ENCODE peak calls at places on chromosome 1, in ten cellular contexts. Z is mucosa of descending colon, T is brain microvascular endothelial cell, P is lung, Y is right atrium auricular region, G is heart left ventricle, U is dorsolateral prefrontal cortex, J is thoracic aorta, Q is psoas muscle, A is coronary artery. M is an unnamed sample.
A peak's percentile ranks its signal among the peaks of the same experiment; 100 is the strongest.

GRCh38 chr1:110668523-110668922 is 6.2 kb downstream of the KCNA3 start:
- DNase-seq in U (no peak), Y (no peak), T (no peak), Q (no peak), G (no peak), A (no peak), J (no peak), P (no peak), Z (no peak), M (no peak)

GRCh38 chr1:171718216-171718615 is 23.6 kb downstream of the VAMP4 start:
- DNase-seq in G (no peak), Q (no peak), P (no peak), T (peak; percentile 14), U (no peak), Y (no peak), J (no peak), Z (no peak), A (no peak), M (no peak)

GRCh38 chr1:163528710-163529348 is 207.1 kb downstream of the NUF2 start:
- DNase-seq in A (no peak), Y (no peak), Z (no peak), U (no peak), G (no peak), T (peak; percentile 21), P (no peak), J (no peak), Q (no peak), M (peak; percentile 24)

GRCh38 chr1:10495942-10496341 is 21.2 kb downstream of the PEX14 start:
- DNase-seq in U (no peak), P (no peak), T (no peak), A (no peak), G (peak; percentile 77), Y (no peak), Q (peak; percentile 41), J (no peak), Z (no peak), M (no peak)

GRCh38 chr1:19728413-19729145 is 63.9 kb downstream of the HTR6 start:
- DNase-seq in A (no peak), J (no peak), U (peak; percentile 73), Q (no peak), T (no peak), P (no peak), Z (no peak), G (no peak), Y (no peak), M (no peak)

GRCh38 chr1:156471496-156472490 is 28.8 kb downstream of the MEF2D start:
- DNase-seq in Y (peak; percentile 84), P (peak; percentile 83), A (peak; percentile 97), G (peak; percentile 90), U (no peak), T (no peak), Q (peak; percentile 70), J (peak; percentile 63), Z (peak; percentile 86), M (no peak)

GRCh38 chr1:16206547-16207317 is 5.7 kb downstream of the ARHGEF19 start:
- DNase-seq in Z (peak; percentile 99), Q (peak; percentile 96), A (peak; percentile 98), T (peak; percentile 97), U (peak; percentile 89), J (peak; percentile 91), P (peak; percentile 98), G (peak; percentile 99), Y (peak; percentile 98), M (peak; percentile 96)

GRCh38 chr1:226702957-226703831 is 35.9 kb downstream of the ITPKB start:
- DNase-seq in T (peak; percentile 25), P (peak; percentile 77), J (no peak), U (peak; percentile 77), Y (peak; percentile 74), Q (peak; percentile 81), G (peak; percentile 85), A (peak; percentile 83), Z (peak; percentile 85), M (peak; percentile 81)

GRCh38 chr1:25620701-25621350 is 4.2 kb downstream of the MAN1C1 start:
- DNase-seq in U (no peak), J (no peak), Q (no peak), Z (no peak), G (no peak), T (no peak), Y (no peak), A (no peak), P (no peak), M (no peak)

GRCh38 chr1:157838966-157839365 is 2.6 kb downstream of the CD5L start:
- DNase-seq in Z (no peak), P (no peak), Y (no peak), Q (no peak), T (no peak), G (no peak), U (no peak), J (no peak), A (no peak), M (no peak)

GRCh38 chr1:107993920-107994319 is 28.9 kb upstream of the VAV3 start:
- DNase-seq in P (no peak), A (no peak), T (no peak), J (no peak), Q (no peak), Y (no peak), U (no peak), G (no peak), Z (no peak), M (no peak)

GRCh38 chr1:147515046-147515869 is 26.0 kb upstream of the BCL9 start:
- DNase-seq in Z (no peak), G (no peak), U (no peak), J (no peak), T (no peak), Y (no peak), P (peak; percentile 48), A (no peak), Q (no peak), M (peak; percentile 22)

GRCh38 chr1:235442788-235443429 is 61.3 kb downstream of the B3GALNT2 start:
- DNase-seq in G (no peak), U (no peak), T (peak; percentile 42), A (no peak), Z (no peak), J (no peak), Q (no peak), P (no peak), Y (no peak), M (peak; percentile 44)

GRCh38 chr1:244151558-244151957 is 100.5 kb downstream of the ZBTB18 start:
- DNase-seq in J (no peak), P (no peak), Q (no peak), T (no peak), Y (no peak), G (no peak), Z (no peak), A (no peak), U (no peak), M (no peak)

GRCh38 chr1:230147253-230148193 is 80.5 kb downstream of the GALNT2 start:
- DNase-seq in Y (no peak), U (no peak), J (no peak), Q (no peak), T (no peak), P (no peak), G (no peak), A (no peak), Z (no peak), M (no peak)

GRCh38 chr1:194159941-194160340 is 973.5 kb upstream of the B3GALT2 start:
- DNase-seq in Y (no peak), T (no peak), J (no peak), Q (no peak), G (no peak), Z (no peak), U (no peak), A (no peak), P (no peak), M (no peak)
- TF ChIP-seq CTCF in Y (no peak), T (no peak), J (no peak), Q (no peak), G (peak; percentile 20), Z (no peak), U (no peak), A (no peak), P (no peak), M (no peak)

DNA sequence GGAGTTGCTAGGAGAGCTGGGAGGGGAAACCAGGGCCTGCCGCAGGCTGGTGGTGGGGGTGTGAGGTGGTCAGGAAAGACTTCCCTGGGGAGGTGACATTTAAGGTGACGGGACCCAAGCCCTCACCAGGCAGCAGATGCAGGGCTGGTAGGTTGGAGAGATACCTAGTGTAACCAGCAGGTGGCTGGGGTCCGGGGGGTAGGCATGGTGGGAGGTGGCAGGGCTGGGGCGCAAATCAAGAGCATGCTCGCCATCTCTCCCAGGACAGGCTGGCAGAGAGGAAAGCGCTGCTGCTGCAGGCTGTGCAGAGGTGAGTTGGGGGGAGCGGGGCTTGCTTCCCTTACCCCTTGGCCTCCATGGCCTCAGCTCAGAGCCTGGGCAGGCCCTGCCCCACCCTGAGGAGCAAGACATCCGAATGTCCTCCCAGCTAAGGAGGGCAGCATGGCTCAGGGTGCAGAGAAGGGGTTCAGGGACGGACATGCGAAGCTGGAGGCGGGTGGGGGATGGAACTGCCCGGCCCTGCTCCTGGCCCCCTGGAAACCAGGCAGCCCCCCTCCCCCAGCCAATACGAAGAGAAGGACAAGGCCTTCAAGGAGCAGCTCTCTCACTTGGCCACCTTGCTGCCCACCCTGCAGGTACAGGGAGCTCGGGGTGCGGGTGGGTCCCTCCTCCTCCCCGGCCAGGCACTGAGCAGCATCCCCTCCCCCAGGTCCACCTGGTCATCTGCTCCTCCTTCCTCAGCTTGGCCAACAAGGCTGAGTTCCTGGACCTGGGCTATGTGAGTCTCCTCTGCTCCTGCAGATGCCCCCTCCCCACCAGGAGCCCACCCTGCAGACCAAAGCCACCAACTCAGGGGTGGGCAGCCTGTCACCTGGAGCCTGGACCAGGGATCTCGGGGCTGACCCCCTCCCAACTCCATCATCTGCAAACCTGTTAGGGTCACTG is 4.0 kb downstream of the RNF207 start:
- DNase-seq in A (no peak), T (no peak), Q (no peak), Z (no peak), G (no peak), U (no peak), P (no peak), J (no peak), Y (no peak), M (no peak)
- H3K4me3 ChIP-seq in A (peak overlapping the region; percentile 72), T (peak overlapping the region; percentile 52), Q (peak overlapping the region; percentile 65), Z (no peak overlapping the region), G (peak overlapping the region; percentile 51), U (peak overlapping the region; percentile 60), P (no peak overlapping the region), J (no peak overlapping the region), Y (no peak overlapping the region), M (peak overlapping the region; percentile 25)

GRCh38 chr1:216119600-216119999 is 303.6 kb downstream of the USH2A start:
- DNase-seq in A (no peak), T (peak; percentile 17), P (no peak), Y (no peak), Z (no peak), Q (no peak), G (no peak), J (no peak), U (no peak), M (peak; percentile 23)
- TF ChIP-seq CTCF in A (no peak), T (peak; percentile 54), P (no peak), Y (no peak), Z (no peak), Q (no peak), G (peak; percentile 28), J (no peak), U (peak; percentile 28), M (peak; percentile 65)

GRCh38 chr1:192756847-192757246 is 52.0 kb upstream of the RGS2 start:
- DNase-seq in G (no peak), A (no peak), Z (no peak), Q (no peak), Y (no peak), U (no peak), P (peak; percentile 35), T (no peak), J (no peak), M (no peak)
- H3K4me3 ChIP-seq in G (no peak overlapping the region), A (no peak overlapping the region), Z (no peak overlapping the region), Q (no peak overlapping the region), Y (no peak overlapping the region), U (no peak overlapping the region), P (no peak overlapping the region), T (no peak overlapping the region), J (no peak overlapping the region), M (no peak overlapping the region)

GRCh38 chr1:201281573-201281972 is 1.7 kb upstream of the PKP1 start:
- DNase-seq in J (no peak), T (no peak), P (no peak), A (no peak), U (no peak), G (no peak), Q (no peak), Z (no peak), Y (no peak), M (no peak)
- TF ChIP-seq CTCF in J (no peak), T (no peak), P (no peak), A (no peak), U (no peak), G (no peak), Q (no peak), Z (no peak), Y (no peak), M (no peak)

M was measured in astrocyte of the cerebellum.